ENCODE peak calls at places on chromosomes 11 and 22, in six cellular contexts. D, A, Y, Z, U and V are unnamed samples.

GRCh38 chr11:133986545-133986944 is 29.8 kb upstream of the IGSF9B start:
- DNase-seq in D (no peak), U (no peak), A (no peak), Z (no peak), Y (no peak), V (no peak)

GRCh38 chr11:83520849-83521248 is 234.7 kb upstream of the CCDC90B start:
- DNase-seq in U (no peak), D (no peak), A (no peak), Y (no peak), Z (no peak), V (no peak)

GRCh38 chr11:74707182-74707581 is 24.0 kb downstream of the CHRDL2 start:
- DNase-seq in Y (no peak), D (no peak), U (no peak), Z (no peak), A (no peak), V (no peak)

GRCh38 chr11:68044898-68045351 is 6.1 kb downstream of the TCIRG1 start:
- DNase-seq in D (no peak), U (no peak), Z (no peak), Y (no peak), A (no peak), V (no peak)

GRCh38 chr11:68689737-68690625 is 5.6 kb downstream of the GAL start:
- DNase-seq in Y (no peak), D (no peak), Z (no peak), U (no peak), A (no peak), V (peak)

GRCh38 chr22:38697055-38697980 is 3.4 kb downstream of the JOSD1 start:
- DNase-seq in U (no peak), Z (no peak), Y (no peak), D (no peak), A (no peak), V (no peak)

GRCh38 chr11:114295676-114296081 is 520 bp upstream of the NNMT start:
- DNase-seq in U (no peak), A (no peak), Y (no peak), Z (no peak), D (no peak), V (no peak)

GRCh38 chr22:46292727-46293126 is 3.9 kb upstream of the GTSE1 start:
- DNase-seq in Y (no peak), U (no peak), A (no peak), Z (no peak), D (no peak), V (no peak)

GRCh38 chr22:43726296-43726695 is 85.8 kb downstream of the EFCAB6 start:
- DNase-seq in U (no peak), Z (peak), D (no peak), A (no peak), Y (no peak), V (no peak)

GRCh38 chr11:64027619-64028397 is 7.9 kb upstream of the FLRT1 start:
- DNase-seq in A (no peak), D (no peak), Y (no peak), U (no peak), Z (no peak), V (no peak)

GRCh38 chr11:69008774-69009440 is 4.1 kb downstream of the MRGPRF start:
- DNase-seq in U (no peak), D (no peak), A (no peak), Y (no peak), Z (peak), V (no peak)

GRCh38 chr22:49491221-49491635 is 336.4 kb downstream of the BRD1 start:
- DNase-seq in U (no peak), Z (no peak), Y (no peak), A (no peak), D (no peak), V (no peak)

GRCh38 chr11:57072640-57073039 is 83.9 kb downstream of the OR5AK2 start:
- DNase-seq in D (no peak), Y (no peak), Z (peak), A (no peak), U (no peak), V (no peak)

GRCh38 chr11:70476669-70477068 is 78.3 kb downstream of the CTTN start:
- DNase-seq in A (no peak), U (no peak), Y (no peak), Z (no peak), D (no peak), V (no peak)

GRCh38 chr11:114059984-114060401 is 482 bp downstream of the ZBTB16 start:
- DNase-seq in A (no peak), U (peak), Z (no peak), Y (no peak), D (peak), V (no peak)

GRCh38 chr11:77065878-77066228 is 918 bp upstream of the CAPN5 start:
- DNase-seq in U (no peak), Z (no peak), A (no peak), Y (peak), D (no peak), V (no peak)

GRCh38 chr11:134125507-134125906 is 56.6 kb downstream of the JAM3 start:
- DNase-seq in D (no peak), Z (no peak), A (no peak), Y (no peak), U (no peak), V (no peak)

GRCh38 chr11:66907751-66908173 is 50.4 kb downstream of the PC start:
- DNase-seq in U (no peak), D (no peak), Z (no peak), A (no peak), Y (no peak), V (no peak)